ENCODE peak calls at places on chromosomes 1 and 21, in four cellular contexts. Q is body of pancreas, D is heart left ventricle, X is endothelial cell of umbilical vein. E is an unnamed sample.

GRCh38 chr21:33898546-33898945 is 17.1 kb downstream of the ATP5PO start:
- DNase-seq in X (no peak), D (no peak), Q (no peak), E (no peak)

GRCh38 chr1:1185101-1185765 is 11.6 kb downstream of the TTLL10 start:
- DNase-seq in D (no peak), Q (no peak), X (no peak), E (no peak)

GRCh38 chr1:200979574-200980451 is 43.7 kb downstream of the KIF21B start:
- DNase-seq in X (peak), D (no peak), Q (no peak), E (no peak)

GRCh38 chr1:70910013-70910412 is 137.6 kb downstream of the PTGER3 start:
- DNase-seq in X (no peak), D (no peak), Q (no peak), E (no peak)

GRCh38 chr1:214445201-214445600 is 106.2 kb downstream of the PTPN14 start:
- DNase-seq in D (no peak), Q (no peak), X (no peak), E (no peak)

GRCh38 chr1:148318123-148318899 is 164.8 kb downstream of the PPIAL4G start:
- DNase-seq in X (no peak), Q (no peak), D (no peak), E (no peak)

GRCh38 chr1:29121951-29122661 is 1.6 kb downstream of the TMEM200B start:
- DNase-seq in X (peak), D (peak), Q (no peak), E (no peak)

GRCh38 chr1:48743480-48743879 is 33.2 kb downstream of the BEND5 start:
- DNase-seq in X (no peak), Q (no peak), D (no peak), E (no peak)

GRCh38 chr1:12549460-12550349 is 68.3 kb downstream of the DHRS3 start:
- DNase-seq in Q (peak), D (peak), X (peak), E (peak)

GRCh38 chr1:14599787-14600186 is 1.3 kb downstream of the KAZN start:
- DNase-seq in Q (no peak), D (no peak), X (no peak), E (no peak)

GRCh38 chr1:52237430-52237829 is 95.5 kb downstream of the ZFYVE9 start:
- DNase-seq in X (peak), D (no peak), Q (no peak), E (no peak)

GRCh38 chr1:12125422-12126355 is 41.1 kb upstream of the TNFRSF1B start:
- DNase-seq in X (peak), D (peak), Q (no peak), E (peak)

GRCh38 chr1:921011-921837 is 2.5 kb upstream of the SAMD11 start:
- DNase-seq in D (peak), Q (peak), X (peak), E (peak)

GRCh38 chr1:52502789-52503188 is 50.1 kb downstream of the TUT4 start:
- DNase-seq in D (no peak), X (no peak), Q (no peak), E (no peak)

GRCh38 chr1:186536272-186536905 is 75.5 kb upstream of the PDC start:
- DNase-seq in Q (no peak), D (no peak), X (no peak), E (no peak)

GRCh38 chr1:184930232-184930631 is 44.1 kb downstream of the NIBAN1 start:
- DNase-seq in Q (no peak), X (no peak), D (no peak), E (no peak)

GRCh38 chr1:25799758-25800537 is at the start of gene SELENON:
- DNase-seq in D (peak), Q (peak), X (peak), E (peak)

GRCh38 chr1:167518331-167518700 is at the start of gene CD247:
- DNase-seq in X (no peak), Q (no peak), D (no peak), E (no peak)

GRCh38 chr1:109240158-109241152 is 8.9 kb upstream of the CELSR2 start:
- DNase-seq in Q (peak), X (no peak), D (peak), E (no peak)

GRCh38 chr1:204051258-204051657 is 21.7 kb upstream of the SOX13 start:
- DNase-seq in D (no peak), Q (no peak), X (no peak), E (no peak)

GRCh38 chr1:54565113-54565501 is 17.1 kb downstream of the ACOT11 start:
- DNase-seq in X (no peak), D (no peak), Q (no peak), E (peak)

GRCh38 chr1:229879746-229880145 is 187.3 kb upstream of the GALNT2 start:
- DNase-seq in D (no peak), X (no peak), Q (no peak), E (no peak)

GRCh38 chr21:45018131-45019075 is 56.0 kb upstream of the ADARB1 start:
- DNase-seq in Q (peak), X (no peak), D (no peak), E (peak)

GRCh38 chr1:10308001-10308400 is 90.9 kb upstream of the PGD start:
- DNase-seq in X (peak), Q (no peak), D (no peak), E (no peak)

GRCh38 chr1:220788146-220788545 is 1.4 kb downstream of the MTARC1 start:
- DNase-seq in X (no peak), Q (no peak), D (no peak), E (no peak)

GRCh38 chr1:212780759-212781158 is 10.8 kb downstream of the NSL1 start:
- DNase-seq in Q (no peak), D (no peak), X (no peak), E (no peak)

GRCh38 chr1:210366767-210367166 is 38.1 kb downstream of the HHAT start:
- DNase-seq in Q (no peak), X (no peak), D (no peak), E (no peak)

GRCh38 chr1:148333875-148334338 is 149.2 kb downstream of the PPIAL4G start:
- DNase-seq in X (no peak), Q (no peak), D (no peak), E (no peak)

GRCh38 chr1:34681481-34682451 is 73.1 kb upstream of the GJB5 start:
- DNase-seq in X (peak), Q (peak), D (no peak), E (peak)

GRCh38 chr1:218383681-218384080 is 38.5 kb downstream of the TGFB2 start:
- DNase-seq in X (peak), D (no peak), Q (no peak), E (no peak)

GRCh38 chr1:54894271-54894670 is 7.3 kb upstream of the DHCR24 start:
- DNase-seq in X (no peak), D (no peak), Q (no peak), E (no peak)

GRCh38 chr1:232880354-232880753 is 70.1 kb upstream of the NTPCR start:
- DNase-seq in D (no peak), Q (peak), X (peak), E (no peak)

GRCh38 chr1:97634758-97635157 is 286.1 kb downstream of the DPYD start:
- DNase-seq in D (no peak), Q (no peak), X (no peak), E (no peak)

GRCh38 chr21:44783023-44783696 is 18.5 kb downstream of the UBE2G2 start:
- DNase-seq in D (no peak), Q (no peak), X (no peak), E (no peak)

DNA sequence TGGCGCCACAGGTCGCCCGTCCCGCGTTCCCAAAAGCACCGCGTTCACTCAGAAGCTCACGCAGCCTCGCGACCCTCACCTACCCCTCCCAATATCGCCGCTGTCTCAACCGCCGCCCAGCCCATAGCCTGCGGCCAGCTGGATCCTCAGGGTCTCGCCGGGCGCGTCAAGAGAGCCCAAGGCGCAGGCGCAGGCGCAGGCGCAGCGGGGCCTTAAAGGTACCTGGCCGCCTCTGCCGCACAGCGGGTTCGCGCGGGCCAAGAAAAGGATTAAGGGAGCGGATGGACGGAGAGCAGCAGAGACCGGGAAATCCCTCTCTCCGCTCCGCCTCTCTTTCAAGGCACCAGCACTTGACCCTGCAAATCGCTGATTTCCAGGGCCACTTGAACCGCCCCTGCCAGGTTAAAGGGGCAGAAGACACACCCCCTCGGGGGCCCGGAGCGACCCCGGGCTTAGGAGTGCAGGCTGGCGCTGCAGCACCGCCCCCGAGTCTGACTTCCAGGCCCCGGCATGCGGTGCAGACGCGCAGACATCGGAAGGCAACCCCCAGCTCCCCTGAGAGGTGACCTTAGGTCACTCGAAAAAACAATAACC is at the start of gene NBPF20:
- DNase-seq in X (peak), Q (peak), D (peak), E (peak)
- TF ChIP-seq POLR2A in X (peak), Q (peak), D (no peak), E (peak)

DNA sequence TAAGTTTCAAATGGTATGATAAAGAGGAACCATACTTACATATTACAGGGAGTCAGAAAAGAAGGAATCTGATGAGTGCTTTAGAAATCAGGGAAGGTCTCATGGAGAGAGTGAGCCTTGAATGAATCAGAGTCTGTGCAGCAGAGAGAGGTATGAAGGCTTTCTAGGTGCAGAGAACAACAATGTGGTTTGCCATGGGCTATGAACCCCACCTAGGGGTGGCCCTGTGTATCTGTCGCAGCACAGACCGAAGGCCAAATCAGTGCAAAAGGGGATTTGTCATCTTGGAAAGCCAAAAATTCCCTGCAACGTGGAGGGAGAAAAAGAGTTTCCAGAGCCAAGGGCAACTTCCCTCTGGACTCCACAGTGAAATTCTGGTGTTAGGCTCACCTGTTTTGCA is 3.5 kb downstream of the PAPPA2 start:
- DNase-seq in D (no peak), X (no peak), Q (no peak), E (no peak)
- TF ChIP-seq CTCF in D (peak), X (no peak), Q (peak), E (peak)

DNA sequence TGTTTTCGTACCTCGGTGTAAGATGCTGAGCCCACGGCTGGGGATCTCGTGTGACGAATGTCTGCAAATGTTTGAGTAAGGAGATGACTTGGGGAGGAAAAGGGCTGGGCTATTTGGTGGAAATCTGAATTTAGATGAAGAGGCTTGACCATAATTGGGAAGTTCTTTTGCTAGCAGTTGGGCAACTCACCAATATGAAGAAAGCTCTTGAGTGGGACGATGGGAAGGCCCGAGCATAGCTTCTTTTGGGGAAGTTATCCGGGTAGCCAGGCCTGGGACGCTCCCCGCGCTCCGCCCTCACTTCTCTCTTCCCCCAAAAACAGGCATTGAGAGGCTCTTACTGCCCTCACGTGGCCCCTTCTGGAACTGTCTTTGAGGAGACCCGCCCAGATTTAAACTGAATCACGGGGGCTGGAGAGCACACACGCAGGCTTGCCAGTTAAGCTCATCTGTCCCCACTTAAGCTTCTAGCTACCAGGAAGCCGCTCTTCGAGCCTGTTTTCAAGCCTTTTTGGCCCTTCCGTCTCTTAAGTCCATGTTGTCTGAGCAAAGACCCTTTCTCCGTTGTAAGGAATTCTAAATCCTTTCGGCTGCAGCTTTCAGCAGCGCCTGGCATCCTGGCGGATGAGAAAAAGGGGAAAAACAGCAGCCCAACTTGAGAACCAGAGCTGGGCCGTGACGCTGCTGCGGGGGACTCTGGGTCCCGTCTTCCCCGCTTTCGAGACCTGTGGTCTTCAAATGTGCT is 93.1 kb downstream of the NID1 start:
- DNase-seq in Q (peak), X (peak), D (peak), E (peak)
- TF ChIP-seq POLR2A in Q (peak), X (no peak), D (no peak), E (peak)

DNA sequence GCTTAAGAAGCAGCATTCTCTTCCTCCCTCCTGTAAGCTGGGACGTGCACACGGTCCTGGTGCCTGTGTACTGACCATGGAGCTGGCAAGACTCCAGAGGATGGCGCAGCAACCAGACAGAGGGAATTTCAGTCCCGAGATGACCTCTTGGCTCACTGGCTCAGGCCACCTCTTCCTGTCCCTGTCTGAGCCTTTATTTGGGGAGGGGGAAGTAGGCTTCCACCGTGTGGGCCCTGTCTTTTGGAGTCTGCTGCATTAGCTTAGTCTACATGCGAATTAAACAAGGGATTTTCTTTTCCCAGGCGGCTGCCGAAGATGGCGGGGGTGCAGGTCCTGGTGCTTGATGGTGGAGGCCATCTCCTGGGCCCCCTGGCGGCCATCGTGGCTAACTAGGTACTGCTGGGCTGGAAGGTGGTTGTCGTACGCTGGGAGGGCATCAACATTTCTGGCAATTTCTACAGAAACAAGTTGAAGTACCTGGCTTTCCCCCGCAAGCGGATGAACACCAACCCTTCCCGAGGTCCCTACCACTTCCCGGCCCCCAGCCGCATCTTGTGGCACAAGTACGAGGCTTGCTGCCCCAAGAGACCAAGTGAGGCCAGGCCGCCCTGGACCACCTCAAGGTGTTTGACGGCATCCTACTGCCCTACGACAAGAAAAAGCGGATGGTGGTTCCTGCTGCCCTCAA is 10.2 kb downstream of the IL24 start:
- DNase-seq in D (no peak), Q (no peak), X (no peak), E (peak)
- TF ChIP-seq CTCF in D (peak), Q (peak), X (peak), E (peak)

DNA sequence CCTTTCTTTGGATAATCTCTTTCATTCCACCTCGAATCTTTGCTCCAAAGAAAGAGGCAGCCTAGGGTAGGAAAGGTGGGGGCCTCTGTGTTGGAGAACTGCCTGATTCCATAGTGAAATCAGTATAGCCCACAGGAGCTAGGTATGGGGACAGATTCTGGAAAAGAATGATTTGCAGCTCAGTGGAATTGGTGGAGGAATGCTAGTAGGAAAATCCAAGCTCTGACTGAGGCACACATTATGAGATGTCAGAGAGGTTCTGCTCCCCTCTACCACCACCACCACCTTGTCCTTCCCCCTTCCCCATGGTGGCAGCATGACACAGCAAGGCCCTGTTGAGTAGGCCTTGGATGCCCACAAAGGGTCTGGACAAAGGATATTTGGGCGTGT is 810 bp downstream of the MLLT11 start:
- DNase-seq in X (peak), D (no peak), Q (no peak), E (no peak)
- TF ChIP-seq POLR2A in X (no peak), D (no peak), Q (no peak), E (no peak)

GRCh38 chr1:152015766-152016165 is 21.0 kb downstream of the S100A11 start:
- DNase-seq in D (no peak), X (no peak), Q (no peak), E (no peak)

GRCh38 chr1:152014943-152015342 is 21.3 kb upstream of the S100A10 start:
- DNase-seq in X (no peak), Q (no peak), D (no peak), E (no peak)

GRCh38 chr1:152021557-152021956 is 15.2 kb downstream of the S100A11 start:
- DNase-seq in D (no peak), Q (no peak), X (no peak), E (no peak)

GRCh38 chr1:152022521-152022920 is 14.3 kb downstream of the S100A11 start:
- DNase-seq in D (no peak), X (no peak), Q (no peak), E (no peak)

GRCh38 chr1:152018537-152018936 is 18.3 kb downstream of the S100A11 start:
- DNase-seq in Q (no peak), D (no peak), X (peak), E (no peak)
- TF ChIP-seq CTCF in Q (no peak), D (no peak), X (peak), E (no peak)

GRCh38 chr1:32194984-32195383 is 5.4 kb upstream of the CCDC28B start:
- DNase-seq in Q (no peak), D (no peak), X (no peak), E (no peak)
- TF ChIP-seq POLR2A in Q (no peak), D (no peak), X (no peak), E (no peak)

GRCh38 chr1:94560333-94560732 is 18.8 kb upstream of the F3 start:
- DNase-seq in Q (no peak), X (no peak), D (no peak), E (no peak)
- TF ChIP-seq CTCF in Q (no peak), X (no peak), D (no peak), E (no peak)

E was measured in right lobe of liver.